ENCODE peak calls at places on chromosome 12, in four cellular contexts. A, O, J and M are unnamed samples. For H3K4me1, the result is how much of the 10 kb centered on the place peaks cover.

GRCh38 chr12:57430117-57430930 is 519 bp downstream of the R3HDM2 start:
- DNase-seq in A (no peak), O (peak), J (peak), M (peak)

GRCh38 chr12:115755061-115755751 is 522.3 kb downstream of the MED13L start:
- DNase-seq in A (no peak), O (no peak), J (no peak), M (no peak)

GRCh38 chr12:109735051-109735521 is 21.5 kb downstream of the FAM222A start:
- DNase-seq in A (no peak), O (no peak), J (no peak), M (no peak)

GRCh38 chr12:25694072-25694471 is 141.0 kb upstream of the LMNTD1 start:
- DNase-seq in A (no peak), O (no peak), J (peak), M (no peak)

GRCh38 chr12:916240-916639 is 33.3 kb downstream of the RAD52 start:
- DNase-seq in A (no peak), O (peak), J (no peak), M (no peak)

GRCh38 chr12:111757361-111758119 is 9.2 kb upstream of the ALDH2 start:
- DNase-seq in A (no peak), O (no peak), J (peak), M (no peak)

GRCh38 chr12:118685983-118686607 is 295.2 kb upstream of the SRRM4 start:
- DNase-seq in A (no peak), O (peak), J (no peak), M (peak)

GRCh38 chr12:43288666-43289065 is 263.3 kb downstream of the ADAMTS20 start:
- DNase-seq in A (no peak), O (no peak), J (no peak), M (no peak)

GRCh38 chr12:42507589-42507988 is 82.0 kb downstream of the PRICKLE1 start:
- DNase-seq in A (no peak), O (no peak), J (no peak), M (no peak)

GRCh38 chr12:117489671-117490070 is 128.2 kb upstream of the NOS1 start:
- DNase-seq in A (no peak), O (no peak), J (no peak), M (no peak)

GRCh38 chr12:92696240-92696639 is 6.5 kb upstream of the PLEKHG7 start:
- DNase-seq in A (no peak), O (peak), J (peak), M (no peak)

GRCh38 chr12:93783827-93784226 is 106.7 kb downstream of the CRADD start:
- DNase-seq in A (no peak), O (no peak), J (no peak), M (no peak)

GRCh38 chr12:104232609-104233280 is 17.2 kb downstream of the TXNRD1 start:
- DNase-seq in A (no peak), O (no peak), J (no peak), M (no peak)

GRCh38 chr12:104226672-104227071 is 11.1 kb downstream of the TXNRD1 start:
- DNase-seq in A (no peak), O (no peak), J (peak), M (no peak)

GRCh38 chr12:104230304-104230703 is 14.7 kb downstream of the TXNRD1 start:
- DNase-seq in A (no peak), O (no peak), J (no peak), M (no peak)

GRCh38 chr12:104234926-104235499 is 19.4 kb downstream of the TXNRD1 start:
- DNase-seq in A (no peak), O (no peak), J (no peak), M (no peak)

GRCh38 chr12:104230704-104231103 is 15.1 kb downstream of the TXNRD1 start:
- DNase-seq in A (no peak), O (no peak), J (no peak), M (no peak)
- TF ChIP-seq CTCF in A (no peak), O (no peak), J (no peak), M (no peak)

GRCh38 chr12:108595711-108596647 is 1.9 kb downstream of the TMEM119 start:
- DNase-seq in A (no peak), O (no peak), J (no peak), M (no peak)

GRCh38 chr12:108594960-108595710 is 2.7 kb downstream of the TMEM119 start:
- DNase-seq in A (no peak), O (no peak), J (no peak), M (no peak)

GRCh38 chr12:108597559-108598471 is at the start of gene TMEM119:
- DNase-seq in A (no peak), O (peak), J (peak), M (no peak)

GRCh38 chr12:108598553-108599250 is 818 bp upstream of the TMEM119 start:
- DNase-seq in A (no peak), O (no peak), J (no peak), M (no peak)

GRCh38 chr12:108596854-108597558 is 878 bp downstream of the TMEM119 start:
- DNase-seq in A (no peak), O (no peak), J (no peak), M (no peak)
- H3K4me3 ChIP-seq in A (no peak), O (no peak), J (no peak), M (no peak)

GRCh38 chr12:123133701-123134100 is 17.2 kb downstream of the PITPNM2 start:
- DNase-seq in A (no peak), O (no peak), J (no peak), M (no peak)
- H3K4me1 ChIP-seq in A (half or more), O (under half), J (under half), M (under half)

GRCh38 chr12:82019533-82019932 is 260.4 kb upstream of the PPFIA2 start:
- DNase-seq in A (no peak), O (no peak), J (peak), M (no peak)
- TF ChIP-seq CTCF in A (peak), O (no peak), J (peak), M (no peak)

DNA sequence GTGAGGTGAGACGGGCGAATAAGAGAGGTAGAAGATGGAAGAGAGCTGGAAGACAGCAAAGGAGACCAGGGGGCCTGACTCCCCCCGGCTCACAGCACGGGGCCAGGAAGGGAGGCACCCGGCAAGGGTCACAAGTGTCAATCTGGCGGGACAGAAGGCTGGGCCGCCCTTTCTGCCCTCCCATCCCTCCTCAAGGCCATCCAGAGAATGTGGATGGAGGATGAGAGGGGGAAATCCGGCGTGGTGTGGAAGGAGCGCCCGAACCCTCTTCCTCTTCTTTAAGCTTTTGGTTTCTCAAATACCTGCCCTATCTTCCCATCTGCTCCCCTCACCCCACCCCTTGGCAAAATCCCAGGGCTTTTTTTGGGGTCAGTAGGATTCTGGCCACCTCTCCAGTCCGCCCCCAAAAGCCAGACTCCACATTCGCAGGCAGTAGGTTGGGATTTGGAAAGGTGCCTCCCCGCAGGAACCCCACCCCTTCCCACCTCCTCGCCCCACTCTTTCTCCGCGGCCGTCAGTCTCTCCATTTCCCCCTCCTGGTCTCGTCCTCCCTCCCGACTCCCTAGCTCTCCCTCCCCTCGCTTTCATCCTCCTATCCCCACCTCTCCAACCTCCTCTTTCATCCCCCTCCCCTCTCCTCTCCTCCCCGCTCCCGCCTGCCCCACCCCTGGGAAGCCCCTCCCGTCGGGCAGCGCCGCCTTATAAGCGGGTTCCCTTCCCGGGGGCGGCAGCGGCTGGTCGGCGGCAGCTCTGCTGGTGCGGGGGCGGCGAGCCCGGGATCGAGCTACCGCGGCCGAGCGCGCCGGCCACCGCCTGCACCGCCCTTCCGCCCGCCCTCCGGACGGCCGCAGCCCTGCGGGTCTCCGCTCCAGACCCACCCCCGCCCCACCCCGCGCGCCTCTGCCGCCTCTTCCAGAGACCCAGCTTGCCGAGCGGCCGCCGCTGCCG is at the start of gene PTMS:
- DNase-seq in A (no peak), O (peak), J (peak), M (peak)
- H3K4me3 ChIP-seq in A (peak), O (peak), J (peak), M (peak)

GRCh38 chr12:105671720-105672119 is 341.2 kb downstream of the C12orf75 start:
- DNase-seq in A (no peak), O (no peak), J (no peak), M (no peak)

GRCh38 chr12:105672171-105672570 is 341.7 kb downstream of the C12orf75 start:
- DNase-seq in A (no peak), O (no peak), J (no peak), M (no peak)

GRCh38 chr12:105670664-105671063 is 340.2 kb downstream of the C12orf75 start:
- DNase-seq in A (no peak), O (no peak), J (peak), M (no peak)

GRCh38 chr12:105674871-105675699 is 344.6 kb downstream of the C12orf75 start:
- DNase-seq in A (no peak), O (peak), J (no peak), M (no peak)

DNA sequence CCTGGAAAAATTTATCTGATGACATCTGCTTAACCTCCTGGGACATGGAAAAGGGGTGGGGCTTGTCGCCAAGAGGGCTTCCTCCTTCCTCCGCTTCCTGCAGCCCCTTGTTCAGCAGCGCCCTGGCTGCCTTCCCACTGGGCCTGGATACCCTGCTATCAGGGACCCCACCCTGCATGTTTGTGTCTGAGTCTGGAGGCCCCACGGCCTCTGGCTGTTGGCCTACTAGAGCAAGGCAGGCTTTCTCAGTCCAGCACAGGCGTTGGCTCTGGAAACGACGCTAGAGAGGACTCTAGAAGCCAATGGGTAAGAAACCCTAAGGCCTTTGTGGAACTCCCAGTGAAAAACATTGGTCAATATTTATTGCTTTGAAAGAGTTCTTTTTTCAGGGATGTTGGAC is 342.1 kb downstream of the C12orf75 start:
- DNase-seq in A (no peak), O (peak), J (peak), M (no peak)
- H3K4me1 ChIP-seq in A (under half), O (under half), J (under half), M (under half)